ENCODE peak calls at places on chromosomes 6 and 20, in four cellular contexts. One of them, this sample, is unnamed.

GRCh38 chr6:112665114-112665513 is 318.0 kb downstream of the RFPL4B start:
- DNase-seq in OCI-LY7: no peak
- DNase-seq in ascending aorta: no peak
- DNase-seq in psoas muscle: no peak
- DNase-seq in this sample: no peak

GRCh38 chr6:168000198-168001036 is 2.9 kb downstream of the KIF25 start:
- DNase-seq in psoas muscle: no peak
- DNase-seq in OCI-LY7: no peak
- DNase-seq in ascending aorta: no peak
- DNase-seq in this sample: no peak

GRCh38 chr20:59031326-59032022 is 661 bp downstream of the ATP5F1E start:
- DNase-seq in OCI-LY7: peak; percentile 48
- DNase-seq in psoas muscle: no peak
- DNase-seq in ascending aorta: no peak
- DNase-seq in this sample: no peak

GRCh38 chr6:154379585-154379984 is 23.0 kb upstream of the IPCEF1 start:
- DNase-seq in psoas muscle: no peak
- DNase-seq in ascending aorta: no peak
- DNase-seq in OCI-LY7: no peak
- DNase-seq in this sample: no peak

GRCh38 chr6:160078883-160079685 is 42.5 kb upstream of the SLC22A1 start:
- DNase-seq in psoas muscle: no peak
- DNase-seq in ascending aorta: no peak
- DNase-seq in OCI-LY7: no peak
- DNase-seq in this sample: no peak

GRCh38 chr20:50826121-50826520 is 31.3 kb downstream of the BCAS4 start:
- DNase-seq in psoas muscle: no peak
- DNase-seq in OCI-LY7: no peak
- DNase-seq in ascending aorta: no peak
- DNase-seq in this sample: no peak

GRCh38 chr6:42354707-42355106 is 97.0 kb downstream of the TRERF1 start:
- DNase-seq in ascending aorta: no peak
- DNase-seq in OCI-LY7: no peak
- DNase-seq in psoas muscle: no peak
- DNase-seq in this sample: no peak

GRCh38 chr6:94636780-94637385 is 940.5 kb upstream of the MANEA start:
- DNase-seq in OCI-LY7: peak; percentile 1
- DNase-seq in ascending aorta: no peak
- DNase-seq in psoas muscle: no peak
- DNase-seq in this sample: no peak

GRCh38 chr20:50242548-50242862 is 51.9 kb downstream of the CEBPB start:
- DNase-seq in OCI-LY7: no peak
- DNase-seq in ascending aorta: no peak
- DNase-seq in psoas muscle: peak; percentile 20
- DNase-seq in this sample: no peak

GRCh38 chr6:127347188-127347587 is 3.8 kb upstream of the ECHDC1 start:
- DNase-seq in ascending aorta: no peak
- DNase-seq in psoas muscle: no peak
- DNase-seq in OCI-LY7: no peak
- DNase-seq in this sample: no peak

GRCh38 chr6:15839969-15840541 is 177.2 kb upstream of the DTNBP1 start:
- DNase-seq in OCI-LY7: no peak
- DNase-seq in psoas muscle: no peak
- DNase-seq in ascending aorta: no peak
- DNase-seq in this sample: no peak

GRCh38 chr6:30171677-30172471 is 8.5 kb downstream of the TRIM15 start:
- DNase-seq in ascending aorta: no peak
- DNase-seq in OCI-LY7: peak; percentile 15
- DNase-seq in psoas muscle: no peak
- DNase-seq in this sample: no peak

GRCh38 chr20:62875419-62876355 is 14.1 kb upstream of the TCFL5 start:
- DNase-seq in ascending aorta: peak; percentile 37
- DNase-seq in psoas muscle: peak; percentile 90
- DNase-seq in OCI-LY7: no peak
- DNase-seq in this sample: no peak

GRCh38 chr20:44745560-44746366 is at the start of gene KCNK15:
- DNase-seq in ascending aorta: no peak
- DNase-seq in OCI-LY7: no peak
- DNase-seq in psoas muscle: peak; percentile 66
- DNase-seq in this sample: no peak

GRCh38 chr20:44746367-44747165 is 901 bp downstream of the KCNK15 start:
- DNase-seq in ascending aorta: no peak
- DNase-seq in psoas muscle: peak; percentile 50
- DNase-seq in OCI-LY7: no peak
- DNase-seq in this sample: no peak

GRCh38 chr20:44743916-44744655 is 1.6 kb upstream of the KCNK15 start:
- DNase-seq in psoas muscle: peak; percentile 10
- DNase-seq in OCI-LY7: no peak
- DNase-seq in ascending aorta: no peak
- DNase-seq in this sample: no peak

GRCh38 chr20:44743080-44743701 is 2.5 kb upstream of the KCNK15 start:
- DNase-seq in psoas muscle: no peak
- DNase-seq in OCI-LY7: no peak
- DNase-seq in ascending aorta: no peak
- DNase-seq in this sample: no peak

DNA sequence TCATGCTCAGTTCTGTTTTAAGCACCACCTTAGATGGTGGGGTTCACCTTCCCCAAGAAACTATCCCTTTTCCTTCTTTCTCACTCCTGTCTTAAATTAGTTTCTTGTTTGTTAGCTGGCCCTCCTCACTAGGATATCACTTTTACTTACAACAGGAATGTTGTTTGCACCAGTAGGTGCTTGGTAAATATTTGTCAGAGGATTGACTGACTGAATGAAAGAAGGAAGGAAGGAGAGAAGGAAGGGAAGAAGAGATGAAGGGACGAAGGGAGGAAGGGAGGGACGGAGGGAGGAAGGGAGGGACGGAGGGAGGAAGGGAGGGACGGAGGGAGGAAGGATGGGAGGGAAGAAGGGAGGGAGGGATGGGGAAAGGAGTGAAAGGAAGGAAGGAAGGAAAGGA is 543 bp upstream of the KCNK15 start:
- DNase-seq in OCI-LY7: no peak
- DNase-seq in psoas muscle: no peak
- DNase-seq in ascending aorta: no peak
- DNase-seq in this sample: no peak
- H3K27ac ChIP-seq in OCI-LY7: no peak overlapping the region
- H3K27ac ChIP-seq in psoas muscle: no peak overlapping the region
- H3K27ac ChIP-seq in ascending aorta: peak overlapping the region; percentile 94
- H3K27ac ChIP-seq in this sample: no peak overlapping the region

DNA sequence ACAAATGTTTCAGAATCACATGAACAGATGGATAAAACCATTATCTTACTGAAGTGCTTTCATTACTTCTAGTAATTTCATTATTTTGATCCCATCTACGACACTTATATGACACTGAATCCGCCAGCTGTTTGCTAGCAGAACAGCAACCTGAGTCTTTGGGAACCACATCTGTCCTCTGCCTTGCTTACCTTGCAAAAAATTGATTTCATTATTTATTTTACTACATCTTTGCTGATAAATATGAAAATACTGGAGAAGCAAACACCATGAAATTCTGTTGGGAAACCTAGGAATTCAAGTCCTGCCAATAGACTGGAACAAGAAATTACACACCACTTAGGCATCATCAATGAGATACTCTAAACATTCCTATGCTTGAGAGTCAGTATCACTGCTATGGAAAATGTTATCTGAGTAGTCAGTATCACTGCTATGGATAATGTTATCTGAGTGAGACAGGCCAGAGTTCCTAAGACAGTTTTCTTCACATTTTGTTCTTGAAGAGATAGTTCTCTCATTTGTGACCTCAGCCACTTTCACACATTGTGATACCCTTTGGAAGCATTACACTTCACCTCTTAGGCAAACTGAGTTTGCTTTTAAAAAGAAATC is 91.9 kb downstream of the PDE10A start:
- DNase-seq in OCI-LY7: no peak
- DNase-seq in psoas muscle: no peak
- DNase-seq in ascending aorta: no peak
- DNase-seq in this sample: no peak
- H3K27ac ChIP-seq in OCI-LY7: no peak overlapping the region
- H3K27ac ChIP-seq in psoas muscle: no peak overlapping the region
- H3K27ac ChIP-seq in ascending aorta: no peak overlapping the region
- H3K27ac ChIP-seq in this sample: no peak overlapping the region

DNA sequence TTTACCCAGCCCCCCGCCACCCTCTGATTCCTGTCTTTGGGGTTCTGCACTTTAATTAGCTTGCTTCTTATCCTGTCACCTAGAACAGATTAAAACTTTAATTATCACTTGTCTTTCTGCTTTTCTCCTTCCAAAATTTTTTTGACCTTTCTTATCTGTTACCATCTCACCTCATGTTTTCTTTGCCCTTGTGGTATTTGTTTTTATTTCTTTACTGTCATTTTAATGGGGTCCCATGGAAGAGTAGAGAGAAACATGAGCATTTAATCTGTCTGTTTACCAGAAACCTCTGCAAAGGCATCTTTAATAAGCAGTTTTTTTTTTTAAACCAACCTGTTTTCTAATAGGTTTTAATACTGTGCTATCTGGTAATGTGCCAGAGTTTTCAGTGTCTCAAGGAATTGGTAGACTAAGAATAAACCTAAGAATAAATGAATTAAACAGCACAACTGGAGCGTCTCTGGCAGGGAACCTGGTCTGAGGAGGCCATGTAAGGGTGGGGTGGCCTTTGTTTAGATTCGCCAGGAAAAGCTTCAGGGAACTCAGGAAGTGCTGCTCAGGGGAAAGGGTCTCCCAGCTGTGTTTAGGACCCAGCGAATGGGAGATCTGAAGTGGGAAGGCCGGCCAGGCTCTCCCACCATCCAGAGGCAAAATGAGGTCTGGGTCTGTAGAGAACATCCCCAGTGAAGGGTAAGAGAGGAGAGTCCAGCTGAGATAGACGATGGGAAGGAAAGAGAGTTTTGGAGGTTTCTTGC is 69.8 kb downstream of the ARID1B start:
- DNase-seq in OCI-LY7: no peak
- DNase-seq in psoas muscle: no peak
- DNase-seq in ascending aorta: no peak
- DNase-seq in this sample: no peak
- H3K27ac ChIP-seq in OCI-LY7: no peak overlapping the region
- H3K27ac ChIP-seq in psoas muscle: peak overlapping the region; percentile 82
- H3K27ac ChIP-seq in ascending aorta: peak overlapping the region; percentile 10
- H3K27ac ChIP-seq in this sample: no peak overlapping the region

GRCh38 chr6:132919476-132919875 is 105.1 kb downstream of the RPS12 start:
- DNase-seq in ascending aorta: no peak
- DNase-seq in psoas muscle: peak; percentile 78
- DNase-seq in OCI-LY7: no peak
- DNase-seq in this sample: no peak
- H3K27ac ChIP-seq in ascending aorta: no peak overlapping the region
- H3K27ac ChIP-seq in psoas muscle: peak overlapping the region; percentile 67
- H3K27ac ChIP-seq in OCI-LY7: no peak overlapping the region
- H3K27ac ChIP-seq in this sample: no peak overlapping the region

DNA sequence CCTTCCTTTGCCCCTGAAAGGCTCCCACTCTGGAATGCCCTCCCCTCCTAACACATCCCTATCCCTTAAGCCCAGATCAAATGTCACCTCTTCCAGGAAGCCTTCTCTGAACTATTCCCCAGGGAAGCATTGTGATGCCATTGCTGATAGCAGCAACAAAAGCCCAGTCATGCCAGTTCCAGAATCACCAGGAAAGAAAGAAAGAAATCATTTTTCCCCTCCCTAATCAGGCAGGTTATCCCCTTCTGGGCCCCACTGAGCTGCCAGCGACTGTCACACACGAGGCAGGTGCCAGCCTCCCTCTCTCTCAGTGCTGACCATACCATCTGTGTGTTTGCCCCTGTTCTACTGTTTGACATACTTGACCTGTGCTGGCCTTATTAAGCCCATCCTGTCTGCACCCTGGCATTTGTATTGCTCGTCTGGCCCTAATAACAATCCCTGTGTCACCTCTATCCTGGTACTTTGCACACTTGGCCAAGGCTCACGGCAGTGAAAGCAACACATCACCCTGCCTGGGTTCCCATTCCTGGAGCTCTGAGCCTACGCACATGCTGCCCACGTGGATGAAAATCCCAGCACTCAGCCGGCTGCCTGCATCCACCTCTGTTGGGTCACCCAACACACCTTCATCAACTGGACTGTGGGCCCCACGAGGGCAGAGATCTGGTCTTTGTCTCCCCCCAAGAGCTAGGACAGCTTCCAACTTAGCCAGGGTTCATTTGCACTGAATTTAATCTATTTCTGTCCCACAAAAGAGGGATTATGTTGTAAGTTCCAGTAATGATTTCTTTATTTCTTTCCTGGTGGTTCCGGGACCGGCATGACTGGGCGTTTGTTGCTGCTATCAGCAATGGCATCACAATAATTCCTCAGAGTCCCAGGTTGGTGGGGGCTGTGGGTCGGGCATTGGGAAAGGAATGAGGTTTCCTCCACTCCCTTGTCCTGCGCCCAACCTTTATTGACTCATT is 5.3 kb upstream of the BPIFB1 start:
- DNase-seq in psoas muscle: no peak
- DNase-seq in ascending aorta: no peak
- DNase-seq in OCI-LY7: no peak
- DNase-seq in this sample: no peak
- H3K27ac ChIP-seq in psoas muscle: no peak overlapping the region
- H3K27ac ChIP-seq in ascending aorta: no peak overlapping the region
- H3K27ac ChIP-seq in OCI-LY7: no peak overlapping the region
- H3K27ac ChIP-seq in this sample: no peak overlapping the region

GRCh38 chr6:136502791-136503190 is 47.4 kb downstream of the MAP7 start:
- DNase-seq in ascending aorta: no peak
- DNase-seq in OCI-LY7: no peak
- DNase-seq in psoas muscle: no peak
- DNase-seq in this sample: no peak

GRCh38 chr6:136500414-136500813 is 49.8 kb downstream of the MAP7 start:
- DNase-seq in OCI-LY7: no peak
- DNase-seq in ascending aorta: no peak
- DNase-seq in psoas muscle: no peak
- DNase-seq in this sample: no peak

GRCh38 chr6:136501081-136501480 is 49.1 kb downstream of the MAP7 start:
- DNase-seq in ascending aorta: no peak
- DNase-seq in OCI-LY7: no peak
- DNase-seq in psoas muscle: no peak
- DNase-seq in this sample: no peak

GRCh38 chr6:136501514-136501913 is 48.7 kb downstream of the MAP7 start:
- DNase-seq in OCI-LY7: no peak
- DNase-seq in ascending aorta: no peak
- DNase-seq in psoas muscle: no peak
- DNase-seq in this sample: no peak

GRCh38 chr6:136503303-136503702 is 46.9 kb downstream of the MAP7 start:
- DNase-seq in OCI-LY7: no peak
- DNase-seq in psoas muscle: no peak
- DNase-seq in ascending aorta: no peak
- DNase-seq in this sample: no peak
- H3K27ac ChIP-seq in OCI-LY7: no peak overlapping the region
- H3K27ac ChIP-seq in psoas muscle: no peak overlapping the region
- H3K27ac ChIP-seq in ascending aorta: no peak overlapping the region
- H3K27ac ChIP-seq in this sample: peak overlapping the region; percentile 9

DNA sequence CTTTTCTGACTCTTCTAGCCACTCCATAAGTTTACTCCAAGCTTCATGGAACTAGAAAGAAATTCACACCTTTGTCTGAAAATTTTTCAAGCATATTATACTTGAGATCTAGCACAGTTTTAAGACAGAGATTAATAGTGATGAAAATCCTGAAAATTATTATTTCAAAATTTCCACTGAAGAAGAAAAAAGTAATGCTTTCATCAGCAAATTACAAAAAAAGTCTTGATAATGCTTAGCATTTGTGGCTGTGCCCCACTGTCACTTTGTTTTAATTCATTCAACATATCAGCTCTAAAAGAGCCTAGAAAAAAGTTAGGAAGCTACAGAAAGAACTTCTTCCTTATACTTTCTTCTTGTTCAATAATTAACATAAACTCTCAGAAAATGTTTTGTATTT is 153.1 kb downstream of the DST start:
- DNase-seq in psoas muscle: no peak
- DNase-seq in ascending aorta: no peak
- DNase-seq in OCI-LY7: no peak
- DNase-seq in this sample: no peak
- H3K27ac ChIP-seq in psoas muscle: no peak overlapping the region
- H3K27ac ChIP-seq in ascending aorta: no peak overlapping the region
- H3K27ac ChIP-seq in OCI-LY7: no peak overlapping the region
- H3K27ac ChIP-seq in this sample: no peak overlapping the region

GRCh38 chr20:20363449-20364015 is 4.4 kb upstream of the INSM1 start:
- DNase-seq in ascending aorta: no peak
- DNase-seq in OCI-LY7: no peak
- DNase-seq in psoas muscle: no peak
- DNase-seq in this sample: no peak
- H3K27ac ChIP-seq in ascending aorta: no peak overlapping the region
- H3K27ac ChIP-seq in OCI-LY7: no peak overlapping the region
- H3K27ac ChIP-seq in psoas muscle: no peak overlapping the region
- H3K27ac ChIP-seq in this sample: no peak overlapping the region